ENCODE peak calls at places on chromosome 3, in eight cellular contexts. C is MM.1S, O is astrocyte of the spinal cord, Z is LHCN-M2, I is H9, T is NCI-H1694 treated with DMSO at 0.1 percent for 48 hours, J is activated T-cell treated with anti-CD3 and anti-CD28 coated beads for 4 hours, H is AG09319. P is an unnamed sample.

GRCh38 chr3:73070675-73071575 is 9.5 kb downstream of the EBLN2 start:
- DNase-seq in C (no peak), O (peak; percentile 75), Z (peak; percentile 81), I (no peak), T (no peak), J (no peak), H (peak; percentile 52), P (no peak)

GRCh38 chr3:64924961-64925360 is 237.2 kb upstream of the ADAMTS9 start:
- DNase-seq in C (no peak), O (no peak), Z (no peak), I (no peak), T (no peak), J (no peak), H (no peak), P (no peak)

GRCh38 chr3:9855594-9855993 is 11.8 kb upstream of the RPUSD3 start:
- DNase-seq in C (no peak), O (no peak), Z (no peak), I (no peak), T (no peak), J (no peak), H (no peak), P (no peak)

GRCh38 chr3:190840146-190840545 is 22.3 kb downstream of the GMNC start:
- DNase-seq in C (peak; percentile 36), O (no peak), Z (peak; percentile 19), I (no peak), T (no peak), J (no peak), H (no peak), P (no peak)

GRCh38 chr3:49533031-49533430 is 21.2 kb upstream of the BSN start:
- DNase-seq in C (no peak), O (no peak), Z (no peak), I (no peak), T (no peak), J (no peak), H (no peak), P (no peak)

GRCh38 chr3:116446037-116446436 is 750 bp upstream of the LSAMP start:
- DNase-seq in C (no peak), O (no peak), Z (no peak), I (no peak), T (no peak), J (no peak), H (no peak), P (no peak)

GRCh38 chr3:138078901-138079344 is 36.5 kb downstream of the DZIP1L start:
- DNase-seq in C (no peak), O (peak; percentile 98), Z (peak; percentile 95), I (no peak), T (no peak), J (no peak), H (peak; percentile 59), P (no peak)

GRCh38 chr3:158404319-158404718 is 166.7 kb upstream of the MLF1 start:
- DNase-seq in C (no peak), O (no peak), Z (no peak), I (no peak), T (no peak), J (no peak), H (no peak), P (no peak)

GRCh38 chr3:73144276-73144675 is 82.8 kb downstream of the EBLN2 start:
- DNase-seq in C (no peak), O (no peak), Z (no peak), I (no peak), T (no peak), J (no peak), H (no peak), P (no peak)

GRCh38 chr3:16203671-16204629 is 29.5 kb downstream of the GALNT15 start:
- DNase-seq in C (no peak), O (peak; percentile 35), Z (no peak), I (no peak), T (no peak), J (no peak), H (no peak), P (no peak)

GRCh38 chr3:12574131-12574530 is 17.2 kb downstream of the MKRN2 start:
- DNase-seq in C (no peak), O (no peak), Z (no peak), I (no peak), T (no peak), J (no peak), H (no peak), P (no peak)

GRCh38 chr3:32325957-32326356 is 65.7 kb upstream of the CMTM7 start:
- DNase-seq in C (no peak), O (no peak), Z (peak; percentile 15), I (no peak), T (peak; percentile 12), J (no peak), H (no peak), P (no peak)

GRCh38 chr3:69161587-69162196 is 39.3 kb upstream of the LMOD3 start:
- DNase-seq in C (peak; percentile 63), O (peak; percentile 50), Z (peak; percentile 44), I (no peak), T (peak; percentile 1), J (peak; percentile 21), H (peak; percentile 22), P (peak; percentile 35)

GRCh38 chr3:131591394-131591990 is 88.7 kb upstream of the MRPL3 start:
- DNase-seq in C (no peak), O (peak; percentile 82), Z (peak; percentile 49), I (no peak), T (no peak), J (no peak), H (no peak), P (no peak)

GRCh38 chr3:159169828-159170227 is 368.0 kb downstream of the MFSD1 start:
- DNase-seq in C (peak; percentile 32), O (peak; percentile 83), Z (peak; percentile 90), I (no peak), T (no peak), J (no peak), H (peak; percentile 45), P (no peak)

GRCh38 chr3:129654126-129654525 is 47.6 kb upstream of the PLXND1 start:
- DNase-seq in C (no peak), O (peak; percentile 56), Z (peak; percentile 15), I (no peak), T (no peak), J (no peak), H (no peak), P (no peak)

GRCh38 chr3:39965461-39965860 is 156.1 kb downstream of the MYRIP start:
- DNase-seq in C (no peak), O (no peak), Z (no peak), I (no peak), T (no peak), J (no peak), H (no peak), P (no peak)

GRCh38 chr3:50251220-50251619 is 15.2 kb downstream of the GNAI2 start:
- DNase-seq in C (no peak), O (peak; percentile 89), Z (peak; percentile 88), I (no peak), T (no peak), J (no peak), H (no peak), P (no peak)

GRCh38 chr3:162998205-162998604 is 1501.6 kb downstream of the OTOL1 start:
- DNase-seq in C (no peak), O (no peak), Z (no peak), I (no peak), T (no peak), J (no peak), H (no peak), P (no peak)

GRCh38 chr3:46351646-46352045 is 2.3 kb upstream of the CCR2 start:
- DNase-seq in C (no peak), O (no peak), Z (peak; percentile 7), I (no peak), T (no peak), J (no peak), H (no peak), P (no peak)

GRCh38 chr3:50356553-50356952 is 2.8 kb downstream of the TMEM115 start:
- DNase-seq in C (no peak), O (no peak), Z (peak; percentile 37), I (no peak), T (no peak), J (no peak), H (no peak), P (peak; percentile 58)

GRCh38 chr3:63927623-63928280 is 15.6 kb upstream of the SCAANT1 start:
- DNase-seq in C (no peak), O (no peak), Z (no peak), I (no peak), T (no peak), J (no peak), H (no peak), P (no peak)

GRCh38 chr3:1609416-1609815 is 489.2 kb upstream of the CNTN4 start:
- DNase-seq in C (peak; percentile 69), O (no peak), Z (no peak), I (no peak), T (peak; percentile 42), J (no peak), H (no peak), P (no peak)

GRCh38 chr3:30871720-30872119 is 22.7 kb downstream of the GADL1 start:
- DNase-seq in C (no peak), O (no peak), Z (no peak), I (no peak), T (no peak), J (no peak), H (no peak), P (no peak)

GRCh38 chr3:160756907-160757623 is 1.0 kb downstream of the PPM1L start:
- DNase-seq in C (no peak), O (no peak), Z (no peak), I (peak; percentile 63), T (no peak), J (no peak), H (no peak), P (no peak)

P was measured in mucosa of gallbladder.